ENCODE peak calls at places on chromosomes 12 and 14, in nine cellular contexts. O is lower leg skin; Y is glomerular endothelial cell; U is upper lobe of right lung; N is H9; T is dorsolateral prefrontal cortex; D is activated CD4-positive, alpha-beta T cell treated with anti-CD3 and anti-CD28 coated beads, Interleukin-2, amount 50 U/mL, for 1 hour; H is K562; S is SW480. L is an unnamed sample.
A peak's percentile ranks its signal among the peaks of the same experiment; 100 is the strongest.

GRCh38 chr12:25830456-25830855 is 128.0 kb upstream of the RASSF8 start:
- DNase-seq in O (no peak), Y (no peak), U (no peak), N (no peak), T (no peak), D (no peak), H (no peak), S (no peak), L (no peak)

GRCh38 chr14:90573385-90574105 is 176.7 kb downstream of the CALM1 start:
- DNase-seq in O (no peak), Y (no peak), U (peak; percentile 46), N (no peak), T (peak; percentile 42), D (no peak), H (peak; percentile 91), S (no peak), L (no peak)

GRCh38 chr14:101109347-101109638 is 205.8 kb upstream of the RTL1 start:
- DNase-seq in O (no peak), Y (no peak), U (no peak), N (no peak), T (no peak), D (no peak), H (no peak), S (no peak), L (no peak)

GRCh38 chr14:23183479-23183878 is at the start of gene SLC7A8:
- DNase-seq in O (peak; percentile 93), Y (no peak), U (peak; percentile 81), N (peak; percentile 77), T (peak; percentile 90), D (peak; percentile 21), H (no peak), S (peak; percentile 51), L (no peak)

GRCh38 chr12:630656-631632 is 32.3 kb downstream of the NINJ2 start:
- DNase-seq in O (peak; percentile 91), Y (no peak), U (peak; percentile 91), N (peak; percentile 78), T (no peak), D (peak; percentile 59), H (no peak), S (no peak), L (no peak)

GRCh38 chr14:34678306-34678705 is 36.1 kb downstream of the CFL2 start:
- DNase-seq in O (no peak), Y (no peak), U (no peak), N (no peak), T (no peak), D (no peak), H (no peak), S (no peak), L (no peak)

GRCh38 chr14:96953443-96953842 is 156.3 kb downstream of the VRK1 start:
- DNase-seq in O (peak; percentile 56), Y (no peak), U (no peak), N (no peak), T (no peak), D (no peak), H (no peak), S (no peak), L (no peak)

GRCh38 chr14:52021971-52022600 is 32.7 kb downstream of the RTRAF start:
- DNase-seq in O (no peak), Y (no peak), U (no peak), N (no peak), T (no peak), D (no peak), H (no peak), S (no peak), L (no peak)

GRCh38 chr14:103561381-103562134 is 899 bp downstream of the BAG5 start:
- DNase-seq in O (peak; percentile 90), Y (no peak), U (peak; percentile 76), N (peak; percentile 47), T (no peak), D (peak; percentile 15), H (peak; percentile 51), S (peak; percentile 76), L (no peak)

L was measured in HuH-7.